ENCODE peak calls at places on chromosomes 13 and 19, in eight cellular contexts. T is Peyer's patch; H is WERI-Rb-1; R is foreskin keratinocyte; W is fibroblast of lung; U is CD4-positive, alpha-beta T cell; K is left lung; D is heart right ventricle. Q is an unnamed sample.

GRCh38 chr19:56297010-56297409 is 17.6 kb downstream of the ZSCAN5A start:
- DNase-seq in T (no peak), H (no peak), R (no peak), W (no peak), U (no peak), K (no peak), D (no peak), Q (no peak)

GRCh38 chr13:39119422-39119821 is 81.2 kb downstream of the NHLRC3 start:
- DNase-seq in T (no peak), H (peak), R (no peak), W (no peak), U (no peak), K (no peak), D (no peak), Q (no peak)

GRCh38 chr13:46071590-46072249 is 19.2 kb upstream of the ZC3H13 start:
- DNase-seq in T (no peak), H (no peak), R (no peak), W (no peak), U (no peak), K (no peak), D (no peak), Q (no peak)

GRCh38 chr13:74135306-74136088 is 1.3 kb upstream of the KLF12 start:
- DNase-seq in T (peak), H (peak), R (peak), W (peak), U (peak), K (peak), D (peak), Q (peak)

GRCh38 chr13:26557393-26558073 is at the start of gene WASF3:
- DNase-seq in T (peak), H (peak), R (peak), W (peak), U (peak), K (peak), D (peak), Q (peak)

GRCh38 chr19:53374288-53374687 is 8.8 kb downstream of the ZNF525 start:
- DNase-seq in T (no peak), H (no peak), R (no peak), W (no peak), U (no peak), K (no peak), D (no peak), Q (no peak)

GRCh38 chr19:55005684-55006488 is 32.2 kb downstream of the GP6 start:
- DNase-seq in T (no peak), H (peak), R (peak), W (peak), U (peak), K (no peak), D (no peak), Q (no peak)

GRCh38 chr13:100464006-100464405 is 124.6 kb downstream of the GGACT start:
- DNase-seq in T (no peak), H (no peak), R (no peak), W (peak), U (no peak), K (no peak), D (no peak), Q (no peak)

GRCh38 chr19:33248954-33249613 is 23.4 kb upstream of the SLC7A10 start:
- DNase-seq in T (no peak), H (no peak), R (no peak), W (no peak), U (no peak), K (peak), D (no peak), Q (no peak)

GRCh38 chr19:31120952-31121351 is 228.3 kb downstream of the TSHZ3 start:
- DNase-seq in T (no peak), H (no peak), R (no peak), W (no peak), U (no peak), K (no peak), D (no peak), Q (no peak)

GRCh38 chr19:58229255-58229639 is 533 bp downstream of the ZNF544 start:
- DNase-seq in T (no peak), H (peak), R (no peak), W (peak), U (peak), K (peak), D (peak), Q (no peak)

GRCh38 chr13:51645154-51645650 is 60.9 kb downstream of the WDFY2 start:
- DNase-seq in T (no peak), H (no peak), R (peak), W (peak), U (no peak), K (no peak), D (no peak), Q (no peak)

GRCh38 chr13:110523180-110523579 is 38.3 kb downstream of the RAB20 start:
- DNase-seq in T (no peak), H (no peak), R (no peak), W (no peak), U (no peak), K (no peak), D (no peak), Q (no peak)

GRCh38 chr19:32580353-32580900 is 563 bp upstream of the PDCD5 start:
- DNase-seq in T (no peak), H (peak), R (no peak), W (no peak), U (no peak), K (no peak), D (no peak), Q (no peak)

GRCh38 chr13:105894711-105895110 is 640.8 kb downstream of the EFNB2 start:
- DNase-seq in T (no peak), H (no peak), R (no peak), W (no peak), U (no peak), K (no peak), D (no peak), Q (no peak)

GRCh38 chr13:24161010-24161775 is 673 bp downstream of the SPATA13 start:
- DNase-seq in T (no peak), H (no peak), R (no peak), W (peak), U (peak), K (peak), D (peak), Q (no peak)

GRCh38 chr13:112588490-112589297 is 741 bp upstream of the TUBGCP3 start:
- DNase-seq in T (no peak), H (no peak), R (no peak), W (no peak), U (no peak), K (no peak), D (no peak), Q (no peak)

GRCh38 chr19:39623946-39624345 is 21.6 kb downstream of the LGALS13 start:
- DNase-seq in T (no peak), H (no peak), R (no peak), W (no peak), U (no peak), K (no peak), D (no peak), Q (no peak)

GRCh38 chr19:5070922-5071321 is 102.0 kb downstream of the KDM4B start:
- DNase-seq in T (no peak), H (no peak), R (no peak), W (no peak), U (no peak), K (no peak), D (no peak), Q (no peak)

GRCh38 chr13:21060063-21060826 is 1.1 kb downstream of the LATS2 start:
- DNase-seq in T (no peak), H (no peak), R (no peak), W (peak), U (no peak), K (peak), D (peak), Q (no peak)

GRCh38 chr13:49315756-49316481 is 68.2 kb downstream of the CDADC1 start:
- DNase-seq in T (no peak), H (no peak), R (no peak), W (no peak), U (no peak), K (no peak), D (no peak), Q (no peak)
- H3K27ac ChIP-seq in T (no peak), H (no peak), R (no peak), W (no peak), U (no peak), K (no peak), D (no peak), Q (no peak)

GRCh38 chr19:22595918-22596341 is 38.2 kb upstream of the ZNF492 start:
- DNase-seq in T (no peak), H (no peak), R (no peak), W (no peak), U (no peak), K (no peak), D (peak), Q (peak)
- TF ChIP-seq CTCF in T (no peak), H (no peak), R (no peak), W (no peak), U (no peak), K (no peak), D (no peak), Q (no peak)

GRCh38 chr13:96898212-96898611 is 96.1 kb downstream of the OXGR1 start:
- DNase-seq in T (no peak), H (no peak), R (peak), W (peak), U (no peak), K (no peak), D (no peak), Q (no peak)
- H3K27ac ChIP-seq in T (no peak), H (no peak), R (no peak), W (no peak), U (no peak), K (no peak), D (no peak), Q (no peak)

GRCh38 chr19:30044273-30045259 is 102.5 kb downstream of the URI1 start:
- DNase-seq in T (no peak), H (no peak), R (no peak), W (no peak), U (no peak), K (no peak), D (no peak), Q (no peak)

GRCh38 chr19:30049226-30049625 is 107.2 kb downstream of the URI1 start:
- DNase-seq in T (no peak), H (no peak), R (no peak), W (no peak), U (no peak), K (no peak), D (no peak), Q (peak)

GRCh38 chr19:30047355-30047895 is 105.4 kb downstream of the URI1 start:
- DNase-seq in T (no peak), H (no peak), R (no peak), W (no peak), U (no peak), K (no peak), D (no peak), Q (no peak)

GRCh38 chr19:30049844-30050667 is 108.0 kb downstream of the URI1 start:
- DNase-seq in T (no peak), H (no peak), R (no peak), W (no peak), U (no peak), K (no peak), D (no peak), Q (peak)

GRCh38 chr19:30046522-30046921 is 104.5 kb downstream of the URI1 start:
- DNase-seq in T (no peak), H (no peak), R (no peak), W (peak), U (no peak), K (no peak), D (no peak), Q (no peak)
- TF ChIP-seq CTCF in T (no peak), H (peak), R (peak), W (peak), U (no peak), K (peak), D (peak), Q (no peak)

GRCh38 chr19:660793-661426 is 2.1 kb downstream of the RNF126 start:
- DNase-seq in T (peak), H (no peak), R (no peak), W (no peak), U (no peak), K (no peak), D (no peak), Q (no peak)
- H3K27ac ChIP-seq in T (peak), H (no peak), R (peak), W (peak), U (peak), K (peak), D (peak), Q (peak)